ENCODE peak calls at places on chromosomes 6 and 20, in ten cellular contexts. Y, X, F, S, R, U, I, H, Z and J are unnamed samples.
A peak's percentile ranks its signal among the peaks of the same experiment; 100 is the strongest.

GRCh38 chr6:3119040-3119723 is 671 bp downstream of the BPHL start:
- DNase-seq in Y (peak; percentile 52), X (peak; percentile 32), F (no peak), S (no peak), R (peak; percentile 38), U (peak; percentile 44), I (no peak), H (peak; percentile 33), Z (peak; percentile 73), J (no peak)

GRCh38 chr6:47149554-47149953 is 107.4 kb upstream of the ADGRF1 start:
- DNase-seq in Y (no peak), X (no peak), F (no peak), S (no peak), R (no peak), U (no peak), I (no peak), H (no peak), Z (no peak), J (no peak)

GRCh38 chr6:33589723-33590530 is 9.9 kb upstream of the BAK1 start:
- DNase-seq in Y (peak; percentile 82), X (peak; percentile 94), F (peak; percentile 74), S (no peak), R (peak; percentile 96), U (peak; percentile 91), I (peak; percentile 33), H (peak; percentile 97), Z (peak; percentile 93), J (no peak)

GRCh38 chr20:58642465-58642864 is 8.6 kb upstream of the STX16 start:
- DNase-seq in Y (no peak), X (no peak), F (no peak), S (no peak), R (no peak), U (no peak), I (no peak), H (no peak), Z (no peak), J (no peak)

GRCh38 chr20:10376271-10377075 is 57.5 kb downstream of the MKKS start:
- DNase-seq in Y (no peak), X (no peak), F (no peak), S (no peak), R (peak; percentile 81), U (peak; percentile 94), I (no peak), H (peak; percentile 59), Z (no peak), J (no peak)

GRCh38 chr20:38229376-38230252 is 30.9 kb downstream of the KIAA1755 start:
- DNase-seq in Y (peak; percentile 65), X (peak; percentile 57), F (peak; percentile 2), S (no peak), R (peak; percentile 60), U (no peak), I (no peak), H (no peak), Z (no peak), J (no peak)

GRCh38 chr20:46021361-46022359 is 7.4 kb upstream of the SLC12A5 start:
- DNase-seq in Y (peak; percentile 80), X (peak; percentile 17), F (peak; percentile 27), S (no peak), R (no peak), U (no peak), I (no peak), H (no peak), Z (peak; percentile 59), J (no peak)

GRCh38 chr6:139588076-139588639 is 213.7 kb upstream of the CITED2 start:
- DNase-seq in Y (peak; percentile 30), X (no peak), F (no peak), S (no peak), R (no peak), U (peak; percentile 85), I (no peak), H (peak; percentile 43), Z (peak; percentile 21), J (no peak)

GRCh38 chr20:20237093-20237959 is 130.6 kb upstream of the INSM1 start:
- DNase-seq in Y (peak; percentile 66), X (peak; percentile 65), F (no peak), S (no peak), R (peak; percentile 44), U (peak; percentile 2), I (peak; percentile 26), H (peak; percentile 29), Z (peak; percentile 70), J (no peak)

GRCh38 chr6:118722820-118723526 is 71.6 kb upstream of the CEP85L start:
- DNase-seq in Y (no peak), X (no peak), F (no peak), S (no peak), R (peak; percentile 25), U (peak; percentile 27), I (no peak), H (peak; percentile 70), Z (no peak), J (no peak)

GRCh38 chr6:87683890-87684289 is 18.1 kb downstream of the AKIRIN2 start:
- DNase-seq in Y (no peak), X (no peak), F (no peak), S (no peak), R (no peak), U (no peak), I (no peak), H (no peak), Z (no peak), J (no peak)

GRCh38 chr6:129754750-129755149 is 44.8 kb upstream of the ARHGAP18 start:
- DNase-seq in Y (no peak), X (no peak), F (no peak), S (no peak), R (no peak), U (no peak), I (no peak), H (no peak), Z (no peak), J (no peak)

GRCh38 chr6:129750390-129750789 is 40.4 kb upstream of the ARHGAP18 start:
- DNase-seq in Y (no peak), X (no peak), F (no peak), S (no peak), R (peak; percentile 48), U (no peak), I (no peak), H (no peak), Z (no peak), J (no peak)

GRCh38 chr6:129759851-129760595 is 50.0 kb upstream of the ARHGAP18 start:
- DNase-seq in Y (no peak), X (no peak), F (no peak), S (no peak), R (no peak), U (no peak), I (no peak), H (no peak), Z (no peak), J (no peak)

GRCh38 chr6:129753422-129753821 is 43.4 kb upstream of the ARHGAP18 start:
- DNase-seq in Y (no peak), X (no peak), F (no peak), S (no peak), R (peak; percentile 55), U (peak; percentile 84), I (no peak), H (no peak), Z (no peak), J (no peak)

GRCh38 chr6:129755787-129756186 is 45.8 kb upstream of the ARHGAP18 start:
- DNase-seq in Y (no peak), X (no peak), F (no peak), S (no peak), R (no peak), U (no peak), I (no peak), H (no peak), Z (no peak), J (no peak)
- TF ChIP-seq CTCF in Y (no peak), X (no peak), F (no peak), S (no peak), R (no peak), U (no peak), I (no peak), H (no peak), Z (no peak), J (no peak)

GRCh38 chr6:158799051-158799792 is 19.9 kb downstream of the EZR start:
- DNase-seq in Y (no peak), X (peak; percentile 36), F (no peak), S (no peak), R (peak; percentile 27), U (peak; percentile 74), I (no peak), H (no peak), Z (peak; percentile 61), J (no peak)
- TF ChIP-seq CTCF in Y (no peak), X (peak; percentile 9), F (no peak), S (no peak), R (no peak), U (no peak), I (peak; percentile 9), H (no peak), Z (peak; percentile 7), J (no peak)

GRCh38 chr6:30727920-30728605 is 7.9 kb downstream of the TUBB start:
- DNase-seq in Y (no peak), X (no peak), F (no peak), S (no peak), R (peak; percentile 72), U (peak; percentile 59), I (no peak), H (no peak), Z (peak; percentile 59), J (no peak)
- TF ChIP-seq CTCF in Y (peak; percentile 19), X (no peak), F (no peak), S (peak; percentile 10), R (peak; percentile 43), U (peak; percentile 54), I (no peak), H (peak; percentile 9), Z (peak; percentile 35), J (peak; percentile 49)

DNA sequence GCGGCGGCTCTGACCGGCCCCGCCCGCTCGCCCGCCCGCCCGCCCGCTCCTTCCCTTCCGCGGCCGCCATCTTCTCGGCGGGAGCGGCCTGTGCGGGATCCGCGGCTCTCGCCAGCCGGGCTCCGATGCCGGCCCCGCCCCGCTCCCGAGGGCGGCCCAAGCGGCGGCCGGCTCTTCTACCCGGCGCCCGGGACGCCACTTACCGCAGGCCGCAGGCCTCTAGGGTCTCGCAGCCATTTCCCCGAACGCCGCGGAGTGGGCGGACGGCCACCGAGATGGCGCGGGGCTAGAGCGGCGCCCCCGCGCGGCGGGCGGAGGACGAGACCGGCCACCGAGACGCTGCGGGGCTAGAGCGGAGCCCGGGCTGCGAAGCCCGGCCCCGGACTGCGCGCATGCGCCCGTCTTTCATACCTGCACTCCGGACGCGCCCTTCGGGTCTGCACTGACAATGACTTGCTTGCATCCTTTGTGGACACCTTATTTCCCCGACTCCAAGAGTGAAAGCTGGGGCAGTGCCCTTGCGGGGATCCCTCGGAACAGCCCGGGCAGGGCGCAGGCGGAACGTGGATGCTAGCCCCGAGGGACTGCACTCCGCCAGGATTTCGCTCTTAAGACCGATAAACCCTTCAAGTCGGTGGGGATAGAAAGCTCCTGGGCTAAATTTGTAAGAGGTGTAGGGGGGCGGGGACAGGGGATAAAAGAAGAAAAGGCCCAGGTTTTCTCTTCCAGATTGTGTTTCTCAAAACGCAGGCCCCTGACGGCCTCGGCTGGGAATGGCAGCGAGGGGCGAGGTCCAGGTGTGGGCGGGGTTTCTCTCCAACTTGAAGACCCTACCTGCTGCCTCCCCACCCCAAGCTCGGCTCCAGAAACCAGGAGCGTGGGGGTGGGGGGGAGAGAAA is at the start of gene DIDO1:
- DNase-seq in Y (peak; percentile 99), X (peak; percentile 82), F (peak; percentile 88), S (peak; percentile 35), R (peak; percentile 82), U (peak; percentile 77), I (peak; percentile 85), H (peak; percentile 86), Z (peak; percentile 97), J (peak; percentile 95)
- TF ChIP-seq CTCF in Y (peak; percentile 69), X (peak; percentile 65), F (peak; percentile 89), S (peak; percentile 63), R (peak; percentile 15), U (peak; percentile 23), I (peak; percentile 20), H (peak; percentile 61), Z (peak; percentile 28), J (peak; percentile 92)